ENCODE peak calls at places on chromosomes 11 and 22, in four cellular contexts. J is NCI-H1105 treated with DMSO at 0.1 percent for 48 hours; X is mammary epithelial cell; S is CD8-positive, alpha-beta T cell. Q is an unnamed sample.

GRCh38 chr22:39598017-39598965 is 27.7 kb downstream of the CACNA1I start:
- DNase-seq in J (no peak), X (peak; percentile 43), S (peak; percentile 77), Q (no peak)

GRCh38 chr11:69220581-69221051 is 64.9 kb downstream of the SMIM38 start:
- DNase-seq in S (peak; percentile 11), X (no peak), J (no peak), Q (no peak)

GRCh38 chr11:108135845-108136599 is 14.7 kb downstream of the ACAT1 start:
- DNase-seq in J (no peak), X (peak; percentile 43), S (no peak), Q (no peak)

GRCh38 chr11:117872962-117873827 is 3.3 kb downstream of the FXYD6 start:
- DNase-seq in X (no peak), S (peak; percentile 35), J (no peak), Q (no peak)

GRCh38 chr11:19711911-19712280 is 741 bp upstream of the NAV2 start:
- DNase-seq in J (peak; percentile 7), S (no peak), X (peak; percentile 58), Q (no peak)

GRCh38 chr11:62108017-62108750 is 15.6 kb upstream of the INCENP start:
- DNase-seq in J (peak; percentile 82), X (peak; percentile 42), S (peak; percentile 54), Q (peak; percentile 7)

GRCh38 chr11:62399172-62399867 is 19.5 kb upstream of the SCGB1A1 start:
- DNase-seq in X (no peak), J (no peak), S (peak; percentile 53), Q (no peak)

GRCh38 chr11:1292644-1293618 is 16.5 kb downstream of the TOLLIP start:
- DNase-seq in S (no peak), J (no peak), X (no peak), Q (no peak)

GRCh38 chr11:78957481-78958245 is 383.0 kb upstream of the NARS2 start:
- DNase-seq in J (no peak), S (no peak), X (peak; percentile 57), Q (no peak)

GRCh38 chr11:6825333-6825744 is 20.1 kb upstream of the OR10A5 start:
- DNase-seq in S (no peak), X (peak; percentile 13), J (peak; percentile 16), Q (no peak)

GRCh38 chr11:129505266-129505665 is 129.6 kb downstream of the BARX2 start:
- DNase-seq in J (no peak), X (no peak), S (no peak), Q (no peak)

GRCh38 chr11:110728883-110729282 is 16.6 kb upstream of the ARHGAP20 start:
- DNase-seq in J (no peak), S (no peak), X (no peak), Q (no peak)

GRCh38 chr11:24386551-24387404 is 110.1 kb upstream of the LUZP2 start:
- DNase-seq in S (no peak), X (peak; percentile 8), J (peak; percentile 21), Q (no peak)

GRCh38 chr11:16186680-16187079 is 169.7 kb downstream of the SOX6 start:
- DNase-seq in J (peak; percentile 93), X (no peak), S (no peak), Q (no peak)

GRCh38 chr11:6695377-6695776 is 12.2 kb upstream of the MRPL17 start:
- DNase-seq in X (no peak), S (no peak), J (no peak), Q (no peak)

GRCh38 chr11:126105022-126105747 is 42.5 kb upstream of the CDON start:
- DNase-seq in J (no peak), X (no peak), S (no peak), Q (no peak)

GRCh38 chr22:24367841-24368240 is 59.6 kb upstream of the ADORA2A start:
- DNase-seq in J (no peak), S (no peak), X (no peak), Q (no peak)

GRCh38 chr22:35966314-35967045 is 62.1 kb downstream of the RBFOX2 start:
- DNase-seq in S (no peak), J (no peak), X (no peak), Q (no peak)

GRCh38 chr11:46348986-46349401 is 1.7 kb downstream of the DGKZ start:
- DNase-seq in X (no peak), S (peak; percentile 88), J (no peak), Q (no peak)

GRCh38 chr11:67465190-67465522 is 3.9 kb downstream of the TMEM134 start:
- DNase-seq in X (no peak), J (no peak), S (no peak), Q (no peak)

GRCh38 chr11:14974021-14974698 is 2.0 kb upstream of the CALCA start:
- DNase-seq in X (no peak), J (no peak), S (no peak), Q (no peak)

GRCh38 chr11:104254347-104254746 is 90.4 kb upstream of the PDGFD start:
- DNase-seq in X (peak; percentile 33), S (no peak), J (no peak), Q (peak; percentile 14)

GRCh38 chr11:69598147-69598546 is 42.8 kb upstream of the CCND1 start:
- DNase-seq in X (no peak), J (no peak), S (no peak), Q (no peak)

GRCh38 chr11:125429174-125429707 is 66.8 kb downstream of the FEZ1 start:
- DNase-seq in S (peak; percentile 56), J (peak; percentile 76), X (peak; percentile 35), Q (peak; percentile 3)

GRCh38 chr22:24482586-24482985 is 12.5 kb upstream of the UPB1 start:
- DNase-seq in S (no peak), J (peak; percentile 38), X (peak; percentile 77), Q (no peak)

GRCh38 chr11:125408281-125408680 is 87.8 kb downstream of the FEZ1 start:
- DNase-seq in J (no peak), S (no peak), X (no peak), Q (no peak)

GRCh38 chr22:47618180-47618579 is 855.7 kb downstream of the TBC1D22A start:
- DNase-seq in S (no peak), X (no peak), J (no peak), Q (no peak)

GRCh38 chr11:23556163-23556750 is 696.0 kb upstream of the CCDC179 start:
- DNase-seq in J (no peak), S (no peak), X (no peak), Q (no peak)

Q was measured in GDM1.